ENCODE peak calls at places on chromosomes 11 and 22, in five cellular contexts. I, Y, Q, S and K are unnamed samples.

GRCh38 chr22:25666308-25666707 is 75.7 kb upstream of the MYO18B start:
- DNase-seq in I (peak; percentile 7), Y (no peak), Q (no peak), S (peak; percentile 26), K (peak; percentile 38)

GRCh38 chr11:68542617-68543016 is 82.1 kb downstream of the PPP6R3 start:
- DNase-seq in I (peak; percentile 78), Y (no peak), Q (peak; percentile 93), S (peak; percentile 84), K (no peak)

GRCh38 chr11:12531681-12532080 is 142.5 kb upstream of the TEAD1 start:
- DNase-seq in I (no peak), Y (no peak), Q (peak; percentile 72), S (no peak), K (no peak)

GRCh38 chr22:37283393-37283937 is 1.2 kb downstream of the CYTH4 start:
- DNase-seq in I (peak; percentile 54), Y (no peak), Q (no peak), S (no peak), K (no peak)

GRCh38 chr11:35615911-35616900 is 2.1 kb upstream of the FJX1 start:
- DNase-seq in I (peak; percentile 37), Y (peak; percentile 39), Q (peak; percentile 74), S (peak; percentile 86), K (no peak)

GRCh38 chr11:65522640-65523322 is 2.1 kb upstream of the SCYL1 start:
- DNase-seq in I (peak; percentile 72), Y (no peak), Q (no peak), S (peak; percentile 62), K (no peak)

GRCh38 chr22:32446321-32446720 is 17.9 kb downstream of the BPIFC start:
- DNase-seq in I (no peak), Y (no peak), Q (peak; percentile 4), S (no peak), K (no peak)

GRCh38 chr11:64656797-64657196 is 65.8 kb downstream of the SLC22A12 start:
- DNase-seq in I (peak; percentile 95), Y (no peak), Q (no peak), S (no peak), K (peak; percentile 79)

GRCh38 chr11:3105791-3106735 is 48.8 kb upstream of the CARS1 start:
- DNase-seq in I (no peak), Y (no peak), Q (no peak), S (no peak), K (peak; percentile 20)

GRCh38 chr11:83921447-83922192 is 635.5 kb upstream of the CCDC90B start:
- DNase-seq in I (peak; percentile 4), Y (no peak), Q (no peak), S (no peak), K (no peak)

GRCh38 chr22:28841111-28841510 is 40.7 kb upstream of the XBP1 start:
- DNase-seq in I (no peak), Y (no peak), Q (no peak), S (no peak), K (no peak)

GRCh38 chr22:29695129-29695926 is 24.5 kb upstream of the CABP7 start:
- DNase-seq in I (no peak), Y (no peak), Q (no peak), S (no peak), K (no peak)

GRCh38 chr11:104813532-104813931 is 84.7 kb downstream of the CASP12 start:
- DNase-seq in I (peak; percentile 62), Y (no peak), Q (no peak), S (no peak), K (no peak)

GRCh38 chr11:112114460-112114859 is 27.8 kb downstream of the SDHD start:
- DNase-seq in I (no peak), Y (no peak), Q (no peak), S (no peak), K (no peak)

DNA sequence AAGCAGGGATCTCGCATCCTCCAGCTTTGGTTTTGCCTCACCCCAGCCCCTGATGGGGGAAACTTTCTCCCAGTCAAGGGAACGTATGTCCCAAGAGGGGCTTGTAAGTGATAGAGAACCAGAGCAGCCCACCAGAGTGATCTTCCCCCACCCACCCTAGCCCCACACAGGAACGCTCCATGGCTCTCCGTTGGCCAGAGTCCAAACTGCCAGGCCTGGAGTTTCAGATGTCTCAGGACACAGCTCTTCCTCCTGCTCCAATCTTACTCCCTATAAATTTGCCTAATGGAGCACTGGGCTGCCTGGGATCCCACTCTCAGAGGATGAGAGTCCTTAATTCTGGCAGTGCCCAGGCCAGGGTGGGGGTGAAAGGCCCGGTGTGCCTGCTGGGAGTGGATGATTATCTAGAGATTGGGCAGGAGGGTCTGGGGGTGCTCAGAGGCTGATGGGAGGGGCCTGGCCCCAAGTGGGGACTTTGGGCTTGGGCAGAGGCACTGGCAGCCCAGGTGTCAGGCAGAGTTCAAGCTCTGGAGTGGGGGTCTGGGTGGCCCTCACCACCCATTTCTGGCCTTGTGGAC is 79.9 kb downstream of the WNT7B start:
- DNase-seq in I (no peak), Y (no peak), Q (no peak), S (no peak), K (no peak)
- H2BK5ac ChIP-seq in I (no peak overlapping the region), Y (peak overlapping the region; percentile 83), Q (no peak overlapping the region), S (no peak overlapping the region), K (no peak overlapping the region)

GRCh38 chr22:17769716-17770082 is 4.6 kb downstream of the BID start:
- DNase-seq in I (no peak), Y (no peak), Q (no peak), S (no peak), K (no peak)
- H3K4me1 ChIP-seq in I (peaks cover 7% of the 10 kb centered on the region), Y (peaks cover 11% of the 10 kb centered on the region), Q (peaks cover 15% of the 10 kb centered on the region), S (peaks cover 31% of the 10 kb centered on the region), K (peaks cover 5% of the 10 kb centered on the region)

GRCh38 chr22:50169774-50170341 is 673 bp upstream of the PANX2 start:
- DNase-seq in I (peak; percentile 32), Y (no peak), Q (no peak), S (no peak), K (no peak)
- H2BK5ac ChIP-seq in I (no peak overlapping the region), Y (no peak overlapping the region), Q (no peak overlapping the region), S (no peak overlapping the region), K (no peak overlapping the region)

GRCh38 chr11:118230088-118230487 is 5.3 kb upstream of the JAML start:
- DNase-seq in I (no peak), Y (no peak), Q (no peak), S (no peak), K (no peak)
- H3K4me1 ChIP-seq in I (no peaks in the 10 kb centered on the region), Y (no peaks in the 10 kb centered on the region), Q (no peaks in the 10 kb centered on the region), S (no peaks in the 10 kb centered on the region), K (no peaks in the 10 kb centered on the region)

DNA sequence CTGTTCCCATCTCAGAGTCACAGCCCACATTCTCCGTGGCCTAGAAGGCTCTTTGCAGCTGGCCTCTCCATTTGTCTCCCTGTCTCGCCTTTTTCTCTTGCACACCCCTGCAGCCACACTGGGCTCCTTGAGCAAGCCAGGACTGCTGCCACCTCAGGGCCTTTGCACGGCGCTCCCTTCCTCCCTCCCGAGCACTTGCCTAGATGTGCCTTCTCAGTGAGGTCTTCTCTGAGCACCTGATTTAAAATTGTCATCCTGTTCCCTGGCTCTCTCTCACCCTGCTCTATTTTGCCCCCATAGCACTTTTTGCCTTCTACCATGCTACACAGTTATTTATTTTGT is 102.9 kb upstream of the THY1 start:
- DNase-seq in I (no peak), Y (no peak), Q (no peak), S (no peak), K (no peak)
- H2BK5ac ChIP-seq in I (no peak overlapping the region), Y (no peak overlapping the region), Q (no peak overlapping the region), S (no peak overlapping the region), K (no peak overlapping the region)

DNA sequence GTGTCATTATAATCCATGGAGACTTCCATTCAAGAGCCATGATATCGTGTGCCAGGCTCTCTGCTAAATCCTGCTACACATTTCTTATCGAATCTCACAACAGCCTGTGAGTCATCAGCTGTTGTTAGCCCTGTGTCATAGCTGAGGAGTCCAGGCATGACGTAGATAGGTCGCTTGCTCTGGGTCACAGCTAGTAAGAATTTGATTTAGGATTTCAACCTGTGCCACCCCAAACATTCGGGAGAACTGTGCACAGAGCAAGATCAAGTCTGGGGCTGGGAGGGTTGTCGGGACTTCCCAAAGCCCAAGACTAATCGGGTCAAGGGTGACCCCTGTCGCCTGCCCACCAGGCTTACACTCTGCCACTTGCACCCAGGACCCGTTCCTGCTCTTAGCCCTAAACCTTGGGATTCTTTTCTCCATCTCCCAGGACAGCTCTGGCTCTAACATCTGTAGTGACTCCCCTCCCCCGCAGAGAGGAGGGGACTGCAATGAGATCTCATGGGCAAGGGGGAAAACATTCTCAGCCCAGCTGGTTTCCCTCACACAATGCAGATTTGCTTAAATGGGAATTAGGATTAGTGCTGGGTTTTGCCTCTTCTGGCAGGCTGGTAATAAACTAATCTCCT is 34.3 kb downstream of the TSPAN18 start:
- DNase-seq in I (peak; percentile 81), Y (peak; percentile 69), Q (peak; percentile 96), S (peak; percentile 94), K (peak; percentile 79)
- H3K4me1 ChIP-seq in I (peaks cover 3% of the 10 kb centered on the region), Y (peaks cover 28% of the 10 kb centered on the region), Q (peaks cover 20% of the 10 kb centered on the region), S (peaks cover 16% of the 10 kb centered on the region), K (peaks cover 4% of the 10 kb centered on the region)

GRCh38 chr11:119421351-119421750 is 1.6 kb downstream of the THY1 start:
- DNase-seq in I (no peak), Y (no peak), Q (peak; percentile 62), S (no peak), K (no peak)

GRCh38 chr11:119423459-119424254 is 685 bp upstream of the THY1 start:
- DNase-seq in I (peak; percentile 56), Y (no peak), Q (peak; percentile 13), S (no peak), K (no peak)

GRCh38 chr11:119421941-119422504 is 949 bp downstream of the THY1 start:
- DNase-seq in I (peak; percentile 83), Y (peak; percentile 40), Q (peak; percentile 24), S (peak; percentile 25), K (no peak)

GRCh38 chr11:119424276-119424675 is 1.3 kb upstream of the THY1 start:
- DNase-seq in I (no peak), Y (no peak), Q (no peak), S (no peak), K (no peak)

GRCh38 chr11:119422505-119423416 is at the start of gene THY1:
- DNase-seq in I (peak; percentile 76), Y (peak; percentile 67), Q (peak; percentile 64), S (peak; percentile 14), K (peak; percentile 90)
- H2BK5ac ChIP-seq in I (no peak within 1 kb of the TSS), Y (peak within 1 kb of the TSS; percentile 55), Q (peak within 1 kb of the TSS; percentile 82), S (no peak within 1 kb of the TSS), K (no peak within 1 kb of the TSS)

DNA sequence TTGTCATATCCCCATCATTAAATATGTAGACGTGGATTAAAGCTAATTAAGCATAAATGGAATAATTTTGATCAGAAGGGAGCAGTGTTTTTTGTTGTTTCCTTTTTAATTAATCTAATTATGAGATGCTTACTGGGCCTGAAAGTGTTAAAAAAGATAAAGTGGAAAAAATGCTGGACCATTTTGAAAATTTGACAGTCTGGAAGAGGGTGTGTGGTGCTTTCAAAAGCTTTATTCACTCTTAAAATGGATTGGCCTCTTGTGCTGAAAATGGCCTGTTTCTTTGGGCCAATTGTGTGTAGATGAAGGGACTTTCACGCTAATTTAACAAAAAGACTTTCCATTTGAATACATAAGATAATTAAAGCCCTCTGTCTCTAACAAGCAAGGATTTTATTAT is 1.8 kb downstream of the TNRC6B start:
- DNase-seq in I (peak; percentile 41), Y (no peak), Q (no peak), S (no peak), K (no peak)
- H3K4me1 ChIP-seq in I (peaks cover 7% of the 10 kb centered on the region), Y (peaks cover 16% of the 10 kb centered on the region), Q (peaks cover 11% of the 10 kb centered on the region), S (peaks cover 13% of the 10 kb centered on the region), K (peaks cover 13% of the 10 kb centered on the region)

DNA sequence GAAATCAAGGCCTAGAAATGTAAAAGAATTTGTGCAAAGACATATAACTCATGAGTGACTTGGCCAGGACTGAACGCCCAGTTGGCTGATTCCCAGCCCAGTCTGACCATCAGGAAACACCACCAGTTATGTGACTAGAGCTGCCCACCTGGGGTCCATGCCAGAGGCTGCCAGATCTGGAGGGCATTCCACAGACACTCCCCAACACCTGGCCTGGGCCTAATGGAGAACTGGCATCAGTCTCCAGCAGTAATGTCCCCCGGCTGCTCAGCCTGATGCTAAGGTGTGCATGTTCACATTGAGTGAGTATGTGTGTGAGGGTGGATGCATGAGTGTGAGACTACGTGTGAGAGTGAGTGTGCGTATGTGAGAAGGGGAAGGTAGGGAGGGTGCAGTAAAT is 15.7 kb downstream of the PLAAT3 start:
- DNase-seq in I (no peak), Y (no peak), Q (no peak), S (no peak), K (no peak)
- H2BK5ac ChIP-seq in I (no peak overlapping the region), Y (no peak overlapping the region), Q (peak overlapping the region; percentile 65), S (no peak overlapping the region), K (no peak overlapping the region)